ENCODE peak calls at places on chromosomes 4 and X, in nine cellular contexts. One of them, this sample, is unnamed.
A peak's percentile ranks its signal among the peaks of the same experiment; 100 is the strongest.

GRCh38 chrX:31600823-31601222 is 529.0 kb upstream of the FTHL17 start:
- DNase-seq in type B pancreatic cell: no peak
- DNase-seq in CD4-positive, alpha-beta memory T cell: no peak
- DNase-seq in mesendoderm: no peak
- DNase-seq in pons: no peak
- DNase-seq in stimulated activated CD8-positive, alpha-beta memory T cell treated with anti-CD3 and anti-CD28 coated beads, Interleukin-7, amount 100 ng/mL, for 4 hours: no peak
- DNase-seq in germinal center: no peak
- DNase-seq in activated B cell treated with CpG ODN at 0.5 μM for 24 hours: no peak
- DNase-seq in GM20000: no peak
- DNase-seq in this sample: no peak

GRCh38 chrX:140821280-140821679 is 111.7 kb downstream of the LINC00632 start:
- DNase-seq in pons: no peak
- DNase-seq in CD4-positive, alpha-beta memory T cell: no peak
- DNase-seq in type B pancreatic cell: no peak
- DNase-seq in activated B cell treated with CpG ODN at 0.5 μM for 24 hours: no peak
- DNase-seq in GM20000: no peak
- DNase-seq in mesendoderm: peak; percentile 21
- DNase-seq in stimulated activated CD8-positive, alpha-beta memory T cell treated with anti-CD3 and anti-CD28 coated beads, Interleukin-7, amount 100 ng/mL, for 4 hours: no peak
- DNase-seq in germinal center: no peak
- DNase-seq in this sample: no peak

GRCh38 chrX:133249659-133250058 is 31.5 kb upstream of the TFDP3 start:
- DNase-seq in germinal center: peak; percentile 3
- DNase-seq in GM20000: no peak
- DNase-seq in pons: peak; percentile 11
- DNase-seq in CD4-positive, alpha-beta memory T cell: no peak
- DNase-seq in activated B cell treated with CpG ODN at 0.5 μM for 24 hours: no peak
- DNase-seq in stimulated activated CD8-positive, alpha-beta memory T cell treated with anti-CD3 and anti-CD28 coated beads, Interleukin-7, amount 100 ng/mL, for 4 hours: no peak
- DNase-seq in mesendoderm: no peak
- DNase-seq in type B pancreatic cell: no peak
- DNase-seq in this sample: no peak

GRCh38 chr4:146273204-146273901 is 59.0 kb downstream of the REELD1 start:
- DNase-seq in activated B cell treated with CpG ODN at 0.5 μM for 24 hours: no peak
- DNase-seq in CD4-positive, alpha-beta memory T cell: no peak
- DNase-seq in type B pancreatic cell: no peak
- DNase-seq in pons: no peak
- DNase-seq in stimulated activated CD8-positive, alpha-beta memory T cell treated with anti-CD3 and anti-CD28 coated beads, Interleukin-7, amount 100 ng/mL, for 4 hours: no peak
- DNase-seq in GM20000: peak; percentile 53
- DNase-seq in mesendoderm: no peak
- DNase-seq in germinal center: no peak
- DNase-seq in this sample: no peak

GRCh38 chr4:71296945-71297344 is 41.9 kb upstream of the SLC4A4 start:
- DNase-seq in activated B cell treated with CpG ODN at 0.5 μM for 24 hours: no peak
- DNase-seq in germinal center: no peak
- DNase-seq in type B pancreatic cell: no peak
- DNase-seq in pons: peak; percentile 91
- DNase-seq in stimulated activated CD8-positive, alpha-beta memory T cell treated with anti-CD3 and anti-CD28 coated beads, Interleukin-7, amount 100 ng/mL, for 4 hours: no peak
- DNase-seq in mesendoderm: no peak
- DNase-seq in GM20000: no peak
- DNase-seq in CD4-positive, alpha-beta memory T cell: no peak
- DNase-seq in this sample: no peak

GRCh38 chr4:7460591-7460990 is 25.9 kb upstream of the PSAPL1 start:
- DNase-seq in activated B cell treated with CpG ODN at 0.5 μM for 24 hours: no peak
- DNase-seq in CD4-positive, alpha-beta memory T cell: no peak
- DNase-seq in GM20000: no peak
- DNase-seq in pons: no peak
- DNase-seq in germinal center: no peak
- DNase-seq in type B pancreatic cell: no peak
- DNase-seq in stimulated activated CD8-positive, alpha-beta memory T cell treated with anti-CD3 and anti-CD28 coated beads, Interleukin-7, amount 100 ng/mL, for 4 hours: no peak
- DNase-seq in mesendoderm: no peak
- DNase-seq in this sample: peak; percentile 18

GRCh38 chr4:5747746-5748365 is 36.9 kb downstream of the EVC start:
- DNase-seq in stimulated activated CD8-positive, alpha-beta memory T cell treated with anti-CD3 and anti-CD28 coated beads, Interleukin-7, amount 100 ng/mL, for 4 hours: no peak
- DNase-seq in type B pancreatic cell: no peak
- DNase-seq in CD4-positive, alpha-beta memory T cell: no peak
- DNase-seq in pons: no peak
- DNase-seq in germinal center: no peak
- DNase-seq in GM20000: no peak
- DNase-seq in mesendoderm: no peak
- DNase-seq in activated B cell treated with CpG ODN at 0.5 μM for 24 hours: no peak
- DNase-seq in this sample: peak; percentile 89

GRCh38 chr4:177393236-177393635 is 49.0 kb downstream of the AGA start:
- DNase-seq in mesendoderm: no peak
- DNase-seq in activated B cell treated with CpG ODN at 0.5 μM for 24 hours: no peak
- DNase-seq in CD4-positive, alpha-beta memory T cell: peak; percentile 26
- DNase-seq in germinal center: no peak
- DNase-seq in GM20000: no peak
- DNase-seq in stimulated activated CD8-positive, alpha-beta memory T cell treated with anti-CD3 and anti-CD28 coated beads, Interleukin-7, amount 100 ng/mL, for 4 hours: no peak
- DNase-seq in type B pancreatic cell: no peak
- DNase-seq in pons: no peak
- DNase-seq in this sample: peak; percentile 4

GRCh38 chr4:92231511-92231910 is 72.3 kb upstream of the GRID2 start:
- DNase-seq in pons: no peak
- DNase-seq in stimulated activated CD8-positive, alpha-beta memory T cell treated with anti-CD3 and anti-CD28 coated beads, Interleukin-7, amount 100 ng/mL, for 4 hours: no peak
- DNase-seq in mesendoderm: no peak
- DNase-seq in germinal center: no peak
- DNase-seq in GM20000: no peak
- DNase-seq in type B pancreatic cell: no peak
- DNase-seq in activated B cell treated with CpG ODN at 0.5 μM for 24 hours: no peak
- DNase-seq in CD4-positive, alpha-beta memory T cell: no peak
- DNase-seq in this sample: no peak

GRCh38 chrX:20056704-20057103 is 60.0 kb downstream of the MAP7D2 start:
- DNase-seq in type B pancreatic cell: no peak
- DNase-seq in CD4-positive, alpha-beta memory T cell: no peak
- DNase-seq in stimulated activated CD8-positive, alpha-beta memory T cell treated with anti-CD3 and anti-CD28 coated beads, Interleukin-7, amount 100 ng/mL, for 4 hours: no peak
- DNase-seq in mesendoderm: peak; percentile 12
- DNase-seq in germinal center: no peak
- DNase-seq in activated B cell treated with CpG ODN at 0.5 μM for 24 hours: no peak
- DNase-seq in pons: no peak
- DNase-seq in GM20000: no peak
- DNase-seq in this sample: peak; percentile 25

GRCh38 chrX:125151146-125151545 is 168.5 kb upstream of the TEX13C start:
- DNase-seq in activated B cell treated with CpG ODN at 0.5 μM for 24 hours: no peak
- DNase-seq in CD4-positive, alpha-beta memory T cell: no peak
- DNase-seq in mesendoderm: no peak
- DNase-seq in type B pancreatic cell: no peak
- DNase-seq in GM20000: no peak
- DNase-seq in pons: no peak
- DNase-seq in germinal center: no peak
- DNase-seq in stimulated activated CD8-positive, alpha-beta memory T cell treated with anti-CD3 and anti-CD28 coated beads, Interleukin-7, amount 100 ng/mL, for 4 hours: no peak
- DNase-seq in this sample: no peak

GRCh38 chr4:109912706-109913621 is at the start of gene EGF:
- DNase-seq in mesendoderm: peak; percentile 90
- DNase-seq in stimulated activated CD8-positive, alpha-beta memory T cell treated with anti-CD3 and anti-CD28 coated beads, Interleukin-7, amount 100 ng/mL, for 4 hours: no peak
- DNase-seq in activated B cell treated with CpG ODN at 0.5 μM for 24 hours: no peak
- DNase-seq in germinal center: no peak
- DNase-seq in type B pancreatic cell: no peak
- DNase-seq in CD4-positive, alpha-beta memory T cell: no peak
- DNase-seq in GM20000: no peak
- DNase-seq in pons: no peak
- DNase-seq in this sample: peak; percentile 50

GRCh38 chrX:54447461-54447860 is 7.3 kb downstream of the TSR2 start:
- DNase-seq in stimulated activated CD8-positive, alpha-beta memory T cell treated with anti-CD3 and anti-CD28 coated beads, Interleukin-7, amount 100 ng/mL, for 4 hours: no peak
- DNase-seq in mesendoderm: peak; percentile 64
- DNase-seq in pons: no peak
- DNase-seq in activated B cell treated with CpG ODN at 0.5 μM for 24 hours: no peak
- DNase-seq in GM20000: no peak
- DNase-seq in type B pancreatic cell: no peak
- DNase-seq in CD4-positive, alpha-beta memory T cell: no peak
- DNase-seq in germinal center: no peak
- DNase-seq in this sample: peak; percentile 3

GRCh38 chr4:188534297-188534696 is 395.1 kb downstream of the TRIML1 start:
- DNase-seq in germinal center: no peak
- DNase-seq in mesendoderm: no peak
- DNase-seq in CD4-positive, alpha-beta memory T cell: no peak
- DNase-seq in type B pancreatic cell: no peak
- DNase-seq in activated B cell treated with CpG ODN at 0.5 μM for 24 hours: no peak
- DNase-seq in pons: no peak
- DNase-seq in GM20000: no peak
- DNase-seq in stimulated activated CD8-positive, alpha-beta memory T cell treated with anti-CD3 and anti-CD28 coated beads, Interleukin-7, amount 100 ng/mL, for 4 hours: no peak
- DNase-seq in this sample: no peak

GRCh38 chr4:25943312-25943711 is 29.3 kb downstream of the SMIM20 start:
- DNase-seq in mesendoderm: no peak
- DNase-seq in type B pancreatic cell: no peak
- DNase-seq in activated B cell treated with CpG ODN at 0.5 μM for 24 hours: no peak
- DNase-seq in GM20000: no peak
- DNase-seq in stimulated activated CD8-positive, alpha-beta memory T cell treated with anti-CD3 and anti-CD28 coated beads, Interleukin-7, amount 100 ng/mL, for 4 hours: no peak
- DNase-seq in pons: no peak
- DNase-seq in germinal center: no peak
- DNase-seq in CD4-positive, alpha-beta memory T cell: no peak
- DNase-seq in this sample: no peak

GRCh38 chr4:159946983-159947645 is 844.2 kb downstream of the RAPGEF2 start:
- DNase-seq in germinal center: peak; percentile 2
- DNase-seq in GM20000: peak; percentile 19
- DNase-seq in type B pancreatic cell: no peak
- DNase-seq in stimulated activated CD8-positive, alpha-beta memory T cell treated with anti-CD3 and anti-CD28 coated beads, Interleukin-7, amount 100 ng/mL, for 4 hours: no peak
- DNase-seq in pons: peak; percentile 69
- DNase-seq in mesendoderm: peak; percentile 79
- DNase-seq in activated B cell treated with CpG ODN at 0.5 μM for 24 hours: no peak
- DNase-seq in CD4-positive, alpha-beta memory T cell: no peak
- DNase-seq in this sample: peak; percentile 18

GRCh38 chr4:176840166-176840565 is 47.4 kb upstream of the VEGFC start:
- DNase-seq in activated B cell treated with CpG ODN at 0.5 μM for 24 hours: no peak
- DNase-seq in pons: no peak
- DNase-seq in stimulated activated CD8-positive, alpha-beta memory T cell treated with anti-CD3 and anti-CD28 coated beads, Interleukin-7, amount 100 ng/mL, for 4 hours: no peak
- DNase-seq in CD4-positive, alpha-beta memory T cell: no peak
- DNase-seq in type B pancreatic cell: no peak
- DNase-seq in mesendoderm: no peak
- DNase-seq in GM20000: no peak
- DNase-seq in germinal center: no peak
- DNase-seq in this sample: peak; percentile 2

GRCh38 chrX:104918122-104918521 is 302.4 kb downstream of the TEX13A start:
- DNase-seq in mesendoderm: no peak
- DNase-seq in stimulated activated CD8-positive, alpha-beta memory T cell treated with anti-CD3 and anti-CD28 coated beads, Interleukin-7, amount 100 ng/mL, for 4 hours: no peak
- DNase-seq in activated B cell treated with CpG ODN at 0.5 μM for 24 hours: no peak
- DNase-seq in pons: no peak
- DNase-seq in CD4-positive, alpha-beta memory T cell: no peak
- DNase-seq in germinal center: no peak
- DNase-seq in type B pancreatic cell: no peak
- DNase-seq in GM20000: no peak
- DNase-seq in this sample: no peak